ENCODE peak calls at places on chromosomes 1 and 21, in six cellular contexts. One of them, this sample, is unnamed. For H3K27me3 and H3K36me3, the result is how much of the 10 kb centered on the place peaks cover.

GRCh38 chr21:43585924-43586411 is 73.3 kb downstream of the HSF2BP start:
- DNase-seq in left ventricle myocardium inferior: no peak
- DNase-seq in colonic mucosa: no peak
- DNase-seq in HepG2: peak
- DNase-seq in lung: peak
- DNase-seq in suprapubic skin: no peak
- DNase-seq in this sample: peak

GRCh38 chr1:143497374-143497747 is 474.4 kb downstream of the FAM72C start:
- DNase-seq in suprapubic skin: no peak
- DNase-seq in lung: no peak
- DNase-seq in HepG2: no peak
- DNase-seq in left ventricle myocardium inferior: peak
- DNase-seq in colonic mucosa: no peak
- DNase-seq in this sample: no peak

GRCh38 chr21:29671728-29672127 is 268.1 kb downstream of the GRIK1 start:
- DNase-seq in lung: no peak
- DNase-seq in colonic mucosa: no peak
- DNase-seq in left ventricle myocardium inferior: no peak
- DNase-seq in HepG2: no peak
- DNase-seq in suprapubic skin: no peak
- DNase-seq in this sample: no peak

GRCh38 chr1:55640708-55641473 is 425.7 kb upstream of the USP24 start:
- DNase-seq in HepG2: peak
- DNase-seq in suprapubic skin: peak
- DNase-seq in colonic mucosa: peak
- DNase-seq in left ventricle myocardium inferior: peak
- DNase-seq in lung: no peak
- DNase-seq in this sample: peak

GRCh38 chr1:233440952-233441401 is 113.5 kb downstream of the MAP3K21 start:
- DNase-seq in left ventricle myocardium inferior: no peak
- DNase-seq in colonic mucosa: peak
- DNase-seq in suprapubic skin: no peak
- DNase-seq in lung: no peak
- DNase-seq in HepG2: peak
- DNase-seq in this sample: no peak

GRCh38 chr1:207962716-207963428 is 51.9 kb upstream of the CD34 start:
- DNase-seq in lung: peak
- DNase-seq in HepG2: no peak
- DNase-seq in left ventricle myocardium inferior: peak
- DNase-seq in suprapubic skin: peak
- DNase-seq in colonic mucosa: peak
- DNase-seq in this sample: peak

GRCh38 chr1:17235135-17235880 is 13.6 kb upstream of the PADI3 start:
- DNase-seq in lung: no peak
- DNase-seq in HepG2: no peak
- DNase-seq in left ventricle myocardium inferior: no peak
- DNase-seq in colonic mucosa: peak
- DNase-seq in suprapubic skin: no peak
- DNase-seq in this sample: no peak

GRCh38 chr1:170734412-170735175 is 70.7 kb downstream of the PRRX1 start:
- DNase-seq in lung: no peak
- DNase-seq in suprapubic skin: no peak
- DNase-seq in left ventricle myocardium inferior: no peak
- DNase-seq in HepG2: no peak
- DNase-seq in colonic mucosa: no peak
- DNase-seq in this sample: no peak

GRCh38 chr1:210731193-210731592 is 402.5 kb downstream of the HHAT start:
- DNase-seq in left ventricle myocardium inferior: no peak
- DNase-seq in suprapubic skin: no peak
- DNase-seq in colonic mucosa: no peak
- DNase-seq in HepG2: no peak
- DNase-seq in lung: no peak
- DNase-seq in this sample: no peak
- H3K27me3 ChIP-seq in left ventricle myocardium inferior: under half
- H3K27me3 ChIP-seq in suprapubic skin: under half
- H3K27me3 ChIP-seq in colonic mucosa: under half
- H3K27me3 ChIP-seq in HepG2: under half
- H3K27me3 ChIP-seq in lung: under half
- H3K27me3 ChIP-seq in this sample: under half

GRCh38 chr1:15994590-15995351 is 9.3 kb upstream of the SRARP start:
- DNase-seq in suprapubic skin: peak
- DNase-seq in left ventricle myocardium inferior: peak
- DNase-seq in colonic mucosa: peak
- DNase-seq in lung: peak
- DNase-seq in HepG2: peak
- DNase-seq in this sample: peak
- TF ChIP-seq CTCF in suprapubic skin: peak
- TF ChIP-seq CTCF in left ventricle myocardium inferior: peak
- TF ChIP-seq CTCF in colonic mucosa: peak
- TF ChIP-seq CTCF in lung: peak
- TF ChIP-seq CTCF in HepG2: peak
- TF ChIP-seq CTCF in this sample: peak

GRCh38 chr1:166844791-166845190 is 5.5 kb downstream of the POGK start:
- DNase-seq in suprapubic skin: no peak
- DNase-seq in HepG2: no peak
- DNase-seq in colonic mucosa: no peak
- DNase-seq in left ventricle myocardium inferior: no peak
- DNase-seq in lung: no peak
- DNase-seq in this sample: no peak

GRCh38 chr1:166848193-166848592 is 8.9 kb downstream of the POGK start:
- DNase-seq in left ventricle myocardium inferior: no peak
- DNase-seq in lung: no peak
- DNase-seq in colonic mucosa: no peak
- DNase-seq in suprapubic skin: no peak
- DNase-seq in HepG2: no peak
- DNase-seq in this sample: no peak

GRCh38 chr1:166852918-166853317 is 13.6 kb downstream of the POGK start:
- DNase-seq in HepG2: no peak
- DNase-seq in colonic mucosa: no peak
- DNase-seq in lung: no peak
- DNase-seq in suprapubic skin: no peak
- DNase-seq in left ventricle myocardium inferior: no peak
- DNase-seq in this sample: no peak

GRCh38 chr1:166843769-166844596 is 4.7 kb downstream of the POGK start:
- DNase-seq in left ventricle myocardium inferior: no peak
- DNase-seq in HepG2: no peak
- DNase-seq in lung: no peak
- DNase-seq in colonic mucosa: no peak
- DNase-seq in suprapubic skin: no peak
- DNase-seq in this sample: no peak

DNA sequence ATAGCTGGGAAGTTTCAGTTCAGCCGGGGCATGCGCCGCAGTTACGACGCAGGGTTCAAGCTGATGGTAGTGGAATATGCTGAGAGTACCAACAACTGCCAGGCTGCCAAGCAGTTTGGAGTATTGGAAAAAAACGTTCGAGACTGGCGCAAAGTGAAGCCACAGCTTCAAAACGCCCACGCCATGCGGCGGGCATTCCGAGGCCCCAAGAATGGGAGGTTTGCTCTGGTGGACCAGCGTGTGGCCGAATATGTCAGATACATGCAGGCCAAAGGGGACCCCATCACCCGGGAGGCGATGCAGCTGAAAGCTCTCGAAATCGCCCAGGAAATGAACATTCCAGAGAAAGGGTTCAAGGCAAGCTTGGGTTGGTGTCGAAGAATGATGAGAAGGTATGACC is 9.9 kb downstream of the POGK start:
- DNase-seq in HepG2: no peak
- DNase-seq in lung: no peak
- DNase-seq in colonic mucosa: no peak
- DNase-seq in left ventricle myocardium inferior: no peak
- DNase-seq in suprapubic skin: no peak
- DNase-seq in this sample: no peak
- H3K36me3 ChIP-seq in HepG2: half or more
- H3K36me3 ChIP-seq in lung: half or more
- H3K36me3 ChIP-seq in colonic mucosa: under half
- H3K36me3 ChIP-seq in left ventricle myocardium inferior: half or more
- H3K36me3 ChIP-seq in suprapubic skin: half or more
- H3K36me3 ChIP-seq in this sample: under half

GRCh38 chr1:20367626-20368025 is 77.0 kb downstream of the VWA5B1 start:
- DNase-seq in left ventricle myocardium inferior: no peak
- DNase-seq in lung: no peak
- DNase-seq in colonic mucosa: no peak
- DNase-seq in HepG2: no peak
- DNase-seq in suprapubic skin: no peak
- DNase-seq in this sample: no peak
- H3K27me3 ChIP-seq in left ventricle myocardium inferior: half or more
- H3K27me3 ChIP-seq in lung: under half
- H3K27me3 ChIP-seq in colonic mucosa: under half
- H3K27me3 ChIP-seq in HepG2: under half
- H3K27me3 ChIP-seq in suprapubic skin: half or more
- H3K27me3 ChIP-seq in this sample: under half

This sample was measured in uterus.